ENCODE peak calls at places on chromosomes 13 and 19, in nine cellular contexts. One of them, this sample, is unnamed.
A peak's percentile ranks its signal among the peaks of the same experiment; 100 is the strongest.

GRCh38 chr13:113112893-113113845 is 7.6 kb downstream of the F7 start:
- DNase-seq in activated T-cell treated with anti-CD3 and anti-CD28 coated beads for 1 hour: no peak
- DNase-seq in ACHN: no peak
- DNase-seq in colonic mucosa: no peak
- DNase-seq in anterior cingulate cortex: no peak
- DNase-seq in stimulated activated naive CD8-positive, alpha-beta T cell treated with anti-CD3 and anti-CD28 coated beads, Interleukin-15, amount 100 ng/mL, for 72 hours: peak; percentile 6
- DNase-seq in activated CD4-positive, alpha-beta T cell treated with anti-CD3 and anti-CD28 coated beads for 36 hours: no peak
- DNase-seq in effector CD4-positive, alpha-beta T cell: no peak
- DNase-seq in SK-MEL-5: no peak
- DNase-seq in this sample: no peak

GRCh38 chr19:17754634-17755532 is 3.6 kb downstream of the FCHO1 start:
- DNase-seq in activated T-cell treated with anti-CD3 and anti-CD28 coated beads for 1 hour: no peak
- DNase-seq in ACHN: no peak
- DNase-seq in colonic mucosa: no peak
- DNase-seq in anterior cingulate cortex: peak; percentile 6
- DNase-seq in stimulated activated naive CD8-positive, alpha-beta T cell treated with anti-CD3 and anti-CD28 coated beads, Interleukin-15, amount 100 ng/mL, for 72 hours: no peak
- DNase-seq in activated CD4-positive, alpha-beta T cell treated with anti-CD3 and anti-CD28 coated beads for 36 hours: peak; percentile 33
- DNase-seq in effector CD4-positive, alpha-beta T cell: no peak
- DNase-seq in SK-MEL-5: no peak
- DNase-seq in this sample: no peak

GRCh38 chr19:40805258-40805868 is 6.4 kb downstream of the EGLN2 start:
- DNase-seq in activated T-cell treated with anti-CD3 and anti-CD28 coated beads for 1 hour: no peak
- DNase-seq in ACHN: no peak
- DNase-seq in colonic mucosa: peak; percentile 62
- DNase-seq in anterior cingulate cortex: no peak
- DNase-seq in stimulated activated naive CD8-positive, alpha-beta T cell treated with anti-CD3 and anti-CD28 coated beads, Interleukin-15, amount 100 ng/mL, for 72 hours: peak; percentile 49
- DNase-seq in activated CD4-positive, alpha-beta T cell treated with anti-CD3 and anti-CD28 coated beads for 36 hours: peak; percentile 61
- DNase-seq in effector CD4-positive, alpha-beta T cell: peak; percentile 24
- DNase-seq in SK-MEL-5: no peak
- DNase-seq in this sample: no peak

GRCh38 chr19:29400917-29401711 is 124.7 kb upstream of the VSTM2B start:
- DNase-seq in activated T-cell treated with anti-CD3 and anti-CD28 coated beads for 1 hour: no peak
- DNase-seq in ACHN: no peak
- DNase-seq in colonic mucosa: no peak
- DNase-seq in anterior cingulate cortex: peak; percentile 39
- DNase-seq in stimulated activated naive CD8-positive, alpha-beta T cell treated with anti-CD3 and anti-CD28 coated beads, Interleukin-15, amount 100 ng/mL, for 72 hours: no peak
- DNase-seq in activated CD4-positive, alpha-beta T cell treated with anti-CD3 and anti-CD28 coated beads for 36 hours: no peak
- DNase-seq in effector CD4-positive, alpha-beta T cell: no peak
- DNase-seq in SK-MEL-5: no peak
- DNase-seq in this sample: no peak

GRCh38 chr13:110716235-110716505 is 2.7 kb downstream of the ING1 start:
- DNase-seq in activated T-cell treated with anti-CD3 and anti-CD28 coated beads for 1 hour: no peak
- DNase-seq in ACHN: peak; percentile 45
- DNase-seq in colonic mucosa: peak; percentile 55
- DNase-seq in anterior cingulate cortex: no peak
- DNase-seq in stimulated activated naive CD8-positive, alpha-beta T cell treated with anti-CD3 and anti-CD28 coated beads, Interleukin-15, amount 100 ng/mL, for 72 hours: no peak
- DNase-seq in activated CD4-positive, alpha-beta T cell treated with anti-CD3 and anti-CD28 coated beads for 36 hours: no peak
- DNase-seq in effector CD4-positive, alpha-beta T cell: no peak
- DNase-seq in SK-MEL-5: peak; percentile 23
- DNase-seq in this sample: peak; percentile 57

GRCh38 chr13:112635323-112635722 is 47.4 kb upstream of the TUBGCP3 start:
- DNase-seq in activated T-cell treated with anti-CD3 and anti-CD28 coated beads for 1 hour: no peak
- DNase-seq in ACHN: no peak
- DNase-seq in colonic mucosa: no peak
- DNase-seq in anterior cingulate cortex: no peak
- DNase-seq in stimulated activated naive CD8-positive, alpha-beta T cell treated with anti-CD3 and anti-CD28 coated beads, Interleukin-15, amount 100 ng/mL, for 72 hours: no peak
- DNase-seq in activated CD4-positive, alpha-beta T cell treated with anti-CD3 and anti-CD28 coated beads for 36 hours: no peak
- DNase-seq in effector CD4-positive, alpha-beta T cell: no peak
- DNase-seq in SK-MEL-5: no peak
- DNase-seq in this sample: no peak

GRCh38 chr13:112890316-112891131 is 78.5 kb upstream of the MCF2L start:
- DNase-seq in activated T-cell treated with anti-CD3 and anti-CD28 coated beads for 1 hour: no peak
- DNase-seq in ACHN: no peak
- DNase-seq in colonic mucosa: no peak
- DNase-seq in anterior cingulate cortex: no peak
- DNase-seq in stimulated activated naive CD8-positive, alpha-beta T cell treated with anti-CD3 and anti-CD28 coated beads, Interleukin-15, amount 100 ng/mL, for 72 hours: no peak
- DNase-seq in activated CD4-positive, alpha-beta T cell treated with anti-CD3 and anti-CD28 coated beads for 36 hours: peak; percentile 3
- DNase-seq in effector CD4-positive, alpha-beta T cell: no peak
- DNase-seq in SK-MEL-5: no peak
- DNase-seq in this sample: no peak

GRCh38 chr13:48511621-48512232 is 21.2 kb downstream of the RCBTB2 start:
- DNase-seq in activated T-cell treated with anti-CD3 and anti-CD28 coated beads for 1 hour: no peak
- DNase-seq in ACHN: no peak
- DNase-seq in colonic mucosa: no peak
- DNase-seq in anterior cingulate cortex: no peak
- DNase-seq in stimulated activated naive CD8-positive, alpha-beta T cell treated with anti-CD3 and anti-CD28 coated beads, Interleukin-15, amount 100 ng/mL, for 72 hours: no peak
- DNase-seq in activated CD4-positive, alpha-beta T cell treated with anti-CD3 and anti-CD28 coated beads for 36 hours: no peak
- DNase-seq in effector CD4-positive, alpha-beta T cell: no peak
- DNase-seq in SK-MEL-5: no peak
- DNase-seq in this sample: no peak

GRCh38 chr13:30413842-30414241 is 8.5 kb upstream of the UBE2L5 start:
- DNase-seq in activated T-cell treated with anti-CD3 and anti-CD28 coated beads for 1 hour: no peak
- DNase-seq in ACHN: no peak
- DNase-seq in colonic mucosa: no peak
- DNase-seq in anterior cingulate cortex: no peak
- DNase-seq in stimulated activated naive CD8-positive, alpha-beta T cell treated with anti-CD3 and anti-CD28 coated beads, Interleukin-15, amount 100 ng/mL, for 72 hours: no peak
- DNase-seq in activated CD4-positive, alpha-beta T cell treated with anti-CD3 and anti-CD28 coated beads for 36 hours: no peak
- DNase-seq in effector CD4-positive, alpha-beta T cell: no peak
- DNase-seq in SK-MEL-5: no peak
- DNase-seq in this sample: no peak

GRCh38 chr13:27065582-27065981 is 106.0 kb downstream of the USP12 start:
- DNase-seq in activated T-cell treated with anti-CD3 and anti-CD28 coated beads for 1 hour: no peak
- DNase-seq in ACHN: no peak
- DNase-seq in colonic mucosa: no peak
- DNase-seq in anterior cingulate cortex: no peak
- DNase-seq in stimulated activated naive CD8-positive, alpha-beta T cell treated with anti-CD3 and anti-CD28 coated beads, Interleukin-15, amount 100 ng/mL, for 72 hours: no peak
- DNase-seq in activated CD4-positive, alpha-beta T cell treated with anti-CD3 and anti-CD28 coated beads for 36 hours: no peak
- DNase-seq in effector CD4-positive, alpha-beta T cell: no peak
- DNase-seq in SK-MEL-5: no peak
- DNase-seq in this sample: no peak

GRCh38 chr13:23753523-23753922 is 135.7 kb downstream of the MIPEP start:
- DNase-seq in activated T-cell treated with anti-CD3 and anti-CD28 coated beads for 1 hour: no peak
- DNase-seq in ACHN: no peak
- DNase-seq in colonic mucosa: no peak
- DNase-seq in anterior cingulate cortex: no peak
- DNase-seq in stimulated activated naive CD8-positive, alpha-beta T cell treated with anti-CD3 and anti-CD28 coated beads, Interleukin-15, amount 100 ng/mL, for 72 hours: no peak
- DNase-seq in activated CD4-positive, alpha-beta T cell treated with anti-CD3 and anti-CD28 coated beads for 36 hours: no peak
- DNase-seq in effector CD4-positive, alpha-beta T cell: no peak
- DNase-seq in SK-MEL-5: no peak
- DNase-seq in this sample: no peak

GRCh38 chr13:46179576-46180368 is 2.2 kb downstream of the LCP1 start:
- DNase-seq in activated T-cell treated with anti-CD3 and anti-CD28 coated beads for 1 hour: peak; percentile 76
- DNase-seq in ACHN: no peak
- DNase-seq in colonic mucosa: peak; percentile 65
- DNase-seq in anterior cingulate cortex: no peak
- DNase-seq in stimulated activated naive CD8-positive, alpha-beta T cell treated with anti-CD3 and anti-CD28 coated beads, Interleukin-15, amount 100 ng/mL, for 72 hours: peak; percentile 81
- DNase-seq in activated CD4-positive, alpha-beta T cell treated with anti-CD3 and anti-CD28 coated beads for 36 hours: peak; percentile 88
- DNase-seq in effector CD4-positive, alpha-beta T cell: peak; percentile 66
- DNase-seq in SK-MEL-5: no peak
- DNase-seq in this sample: no peak

GRCh38 chr19:2045501-2046045 is 5.5 kb downstream of the MKNK2 start:
- DNase-seq in activated T-cell treated with anti-CD3 and anti-CD28 coated beads for 1 hour: no peak
- DNase-seq in ACHN: no peak
- DNase-seq in colonic mucosa: no peak
- DNase-seq in anterior cingulate cortex: no peak
- DNase-seq in stimulated activated naive CD8-positive, alpha-beta T cell treated with anti-CD3 and anti-CD28 coated beads, Interleukin-15, amount 100 ng/mL, for 72 hours: no peak
- DNase-seq in activated CD4-positive, alpha-beta T cell treated with anti-CD3 and anti-CD28 coated beads for 36 hours: no peak
- DNase-seq in effector CD4-positive, alpha-beta T cell: no peak
- DNase-seq in SK-MEL-5: no peak
- DNase-seq in this sample: no peak

GRCh38 chr19:46828484-46828883 is 22.2 kb downstream of the AP2S1 start:
- DNase-seq in activated T-cell treated with anti-CD3 and anti-CD28 coated beads for 1 hour: no peak
- DNase-seq in ACHN: no peak
- DNase-seq in colonic mucosa: no peak
- DNase-seq in anterior cingulate cortex: no peak
- DNase-seq in stimulated activated naive CD8-positive, alpha-beta T cell treated with anti-CD3 and anti-CD28 coated beads, Interleukin-15, amount 100 ng/mL, for 72 hours: peak; percentile 49
- DNase-seq in activated CD4-positive, alpha-beta T cell treated with anti-CD3 and anti-CD28 coated beads for 36 hours: peak; percentile 83
- DNase-seq in effector CD4-positive, alpha-beta T cell: no peak
- DNase-seq in SK-MEL-5: no peak
- DNase-seq in this sample: no peak

GRCh38 chr13:26186995-26187394 is 35.1 kb downstream of the RNF6 start:
- DNase-seq in activated T-cell treated with anti-CD3 and anti-CD28 coated beads for 1 hour: no peak
- DNase-seq in ACHN: no peak
- DNase-seq in colonic mucosa: no peak
- DNase-seq in anterior cingulate cortex: no peak
- DNase-seq in stimulated activated naive CD8-positive, alpha-beta T cell treated with anti-CD3 and anti-CD28 coated beads, Interleukin-15, amount 100 ng/mL, for 72 hours: peak; percentile 44
- DNase-seq in activated CD4-positive, alpha-beta T cell treated with anti-CD3 and anti-CD28 coated beads for 36 hours: peak; percentile 32
- DNase-seq in effector CD4-positive, alpha-beta T cell: peak; percentile 4
- DNase-seq in SK-MEL-5: no peak
- DNase-seq in this sample: no peak

GRCh38 chr19:10205636-10206035 is 10.9 kb upstream of the DNMT1 start:
- DNase-seq in activated T-cell treated with anti-CD3 and anti-CD28 coated beads for 1 hour: no peak
- DNase-seq in ACHN: no peak
- DNase-seq in colonic mucosa: no peak
- DNase-seq in anterior cingulate cortex: no peak
- DNase-seq in stimulated activated naive CD8-positive, alpha-beta T cell treated with anti-CD3 and anti-CD28 coated beads, Interleukin-15, amount 100 ng/mL, for 72 hours: no peak
- DNase-seq in activated CD4-positive, alpha-beta T cell treated with anti-CD3 and anti-CD28 coated beads for 36 hours: no peak
- DNase-seq in effector CD4-positive, alpha-beta T cell: no peak
- DNase-seq in SK-MEL-5: no peak
- DNase-seq in this sample: no peak

GRCh38 chr19:56273563-56274117 is 1.1 kb downstream of the EDDM13 start:
- DNase-seq in activated T-cell treated with anti-CD3 and anti-CD28 coated beads for 1 hour: no peak
- DNase-seq in ACHN: no peak
- DNase-seq in colonic mucosa: no peak
- DNase-seq in anterior cingulate cortex: no peak
- DNase-seq in stimulated activated naive CD8-positive, alpha-beta T cell treated with anti-CD3 and anti-CD28 coated beads, Interleukin-15, amount 100 ng/mL, for 72 hours: no peak
- DNase-seq in activated CD4-positive, alpha-beta T cell treated with anti-CD3 and anti-CD28 coated beads for 36 hours: no peak
- DNase-seq in effector CD4-positive, alpha-beta T cell: no peak
- DNase-seq in SK-MEL-5: no peak
- DNase-seq in this sample: no peak